ENCODE peak calls at places on chromosomes 5 and 9, in ten cellular contexts. P is colonic mucosa, D is IMR-90, Y is A549, B is PC-3, F is A673, R is thyroid gland, I is neural progenitor cell, S is spleen, E is GM23248. U is an unnamed sample.

GRCh38 chr5:169395136-169395535 is 94.2 kb upstream of the SLIT3 start:
- DNase-seq in P (no peak), D (no peak), Y (no peak), B (no peak), F (no peak), R (no peak), I (no peak), S (no peak), E (no peak), U (no peak)

GRCh38 chr9:81798606-81799005 is 109.3 kb upstream of the TLE1 start:
- DNase-seq in P (no peak), D (peak; percentile 90), Y (peak; percentile 7), B (no peak), F (no peak), R (no peak), I (no peak), S (no peak), E (no peak), U (no peak)

GRCh38 chr9:130327070-130327780 is 61.7 kb downstream of the HMCN2 start:
- DNase-seq in P (no peak), D (no peak), Y (no peak), B (no peak), F (no peak), R (no peak), I (peak; percentile 61), S (no peak), E (no peak), U (peak; percentile 84)

GRCh38 chr5:57724836-57725235 is 242.2 kb upstream of the ACTBL2 start:
- DNase-seq in P (no peak), D (peak; percentile 73), Y (no peak), B (peak; percentile 51), F (no peak), R (no peak), I (no peak), S (no peak), E (peak; percentile 72), U (no peak)

GRCh38 chr9:115208503-115208902 is 90.5 kb upstream of the TNC start:
- DNase-seq in P (no peak), D (peak; percentile 70), Y (no peak), B (peak; percentile 26), F (no peak), R (no peak), I (no peak), S (no peak), E (peak; percentile 72), U (no peak)

GRCh38 chr5:106014262-106014661 is 1656.5 kb downstream of the EFNA5 start:
- DNase-seq in P (no peak), D (no peak), Y (no peak), B (no peak), F (no peak), R (no peak), I (no peak), S (no peak), E (no peak), U (no peak)

GRCh38 chr9:78029601-78030552 is 1.7 kb downstream of the GNAQ start:
- DNase-seq in P (peak; percentile 55), D (peak; percentile 48), Y (peak; percentile 23), B (no peak), F (peak; percentile 42), R (peak; percentile 22), I (peak; percentile 53), S (no peak), E (peak; percentile 48), U (peak; percentile 48)

GRCh38 chr5:149464796-149465489 is 85.9 kb upstream of the IL17B start:
- DNase-seq in P (peak; percentile 81), D (peak; percentile 78), Y (no peak), B (peak; percentile 39), F (no peak), R (no peak), I (no peak), S (peak; percentile 74), E (peak; percentile 83), U (no peak)

DNA sequence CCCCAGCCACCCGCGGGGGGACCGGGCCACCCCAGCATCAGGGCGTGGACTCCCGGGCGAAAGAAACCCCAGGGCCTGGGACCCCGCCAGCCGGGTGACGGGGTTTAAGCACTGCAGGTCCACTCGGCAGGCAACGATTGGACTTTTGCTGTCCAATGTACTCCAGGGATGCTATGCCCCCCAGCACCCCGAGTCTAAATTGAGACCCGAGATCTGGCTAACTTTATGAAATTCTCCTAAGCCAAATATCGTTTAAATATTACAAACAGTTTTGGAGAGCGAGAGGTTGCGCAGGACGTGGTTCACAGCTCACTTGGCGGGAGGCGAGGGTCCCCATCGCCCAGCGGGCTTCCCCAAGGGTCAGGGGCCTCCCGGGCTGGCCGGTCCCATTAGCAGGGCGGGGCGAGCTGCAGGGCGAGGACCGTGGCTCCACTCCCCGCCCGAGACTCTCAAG is 384 bp upstream of the MRPS2 start:
- DNase-seq in P (no peak), D (peak; percentile 44), Y (no peak), B (peak; percentile 9), F (no peak), R (no peak), I (no peak), S (no peak), E (peak; percentile 68), U (no peak)
- H3K27ac ChIP-seq in P (peak overlapping the region; percentile 51), D (peak overlapping the region; percentile 25), Y (peak overlapping the region; percentile 99), B (no peak overlapping the region), F (peak overlapping the region; percentile 94), R (peak overlapping the region; percentile 72), I (no peak overlapping the region), S (peak overlapping the region; percentile 76), E (peak overlapping the region; percentile 6), U (no peak overlapping the region)

GRCh38 chr9:137426018-137426681 is 3.0 kb downstream of the NOXA1 start:
- DNase-seq in P (no peak), D (no peak), Y (no peak), B (no peak), F (no peak), R (no peak), I (no peak), S (peak; percentile 74), E (no peak), U (no peak)
- H3K27ac ChIP-seq in P (no peak overlapping the region), D (no peak overlapping the region), Y (no peak overlapping the region), B (no peak overlapping the region), F (no peak overlapping the region), R (no peak overlapping the region), I (no peak overlapping the region), S (no peak overlapping the region), E (no peak overlapping the region), U (no peak overlapping the region)

DNA sequence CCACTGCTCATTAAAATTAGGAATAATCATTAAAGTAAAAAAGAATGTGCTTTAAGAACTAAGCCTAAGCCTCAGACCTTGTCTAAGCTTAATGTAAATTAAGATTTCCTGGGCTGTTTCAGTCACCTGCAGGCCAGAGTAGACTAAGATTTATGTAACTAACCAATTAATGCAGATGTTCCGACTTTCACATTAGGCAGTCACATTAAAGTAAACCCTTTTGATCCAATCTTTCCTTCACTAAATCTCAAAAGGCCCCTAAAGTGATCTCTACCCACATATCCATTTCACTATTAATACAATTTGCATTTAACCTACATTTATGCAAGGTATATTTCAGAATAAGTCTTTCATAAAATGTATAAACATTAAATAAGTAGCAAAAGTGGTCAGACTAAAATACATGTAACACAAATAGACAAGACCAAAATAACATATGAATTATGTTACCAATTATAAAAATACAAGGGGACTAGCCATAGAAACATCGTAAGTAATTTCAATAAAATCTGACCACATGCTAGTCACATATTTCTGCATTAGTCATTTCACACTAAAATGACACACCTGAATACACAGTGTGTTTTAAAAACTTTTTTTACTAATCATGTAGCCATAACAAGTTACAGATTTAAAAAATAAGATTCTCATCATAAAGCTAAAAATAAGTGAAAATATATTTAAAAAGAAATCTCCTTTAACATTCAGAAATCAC is 7.7 kb downstream of the NR3C1 start:
- DNase-seq in P (no peak), D (no peak), Y (no peak), B (peak; percentile 65), F (no peak), R (no peak), I (no peak), S (no peak), E (peak; percentile 38), U (no peak)
- H3K27ac ChIP-seq in P (no peak overlapping the region), D (no peak overlapping the region), Y (peak overlapping the region; percentile 96), B (peak overlapping the region; percentile 48), F (no peak overlapping the region), R (no peak overlapping the region), I (no peak overlapping the region), S (no peak overlapping the region), E (peak overlapping the region; percentile 98), U (no peak overlapping the region)

DNA sequence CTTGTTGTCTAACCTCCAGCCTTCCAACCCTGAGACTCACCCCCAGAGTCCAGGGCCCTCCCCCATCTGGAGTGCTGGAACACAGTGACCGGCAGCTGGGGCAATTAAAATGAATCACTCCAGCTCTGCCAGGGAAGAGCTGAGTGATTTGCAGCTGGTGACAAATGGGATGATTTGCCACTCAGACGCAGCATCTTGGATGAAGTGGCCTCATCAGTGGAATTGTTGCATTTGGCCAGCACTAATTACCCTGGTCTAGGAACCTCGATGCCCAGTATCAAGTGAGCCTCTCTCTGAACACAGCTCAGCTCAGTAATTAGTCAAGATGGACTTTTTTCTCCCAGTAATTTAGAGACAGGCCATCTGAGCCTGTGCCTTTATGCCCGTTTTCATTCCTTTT is 259.5 kb downstream of the GRIA1 start:
- DNase-seq in P (no peak), D (no peak), Y (no peak), B (no peak), F (no peak), R (no peak), I (peak; percentile 65), S (no peak), E (peak; percentile 44), U (no peak)
- H3K27ac ChIP-seq in P (no peak overlapping the region), D (no peak overlapping the region), Y (no peak overlapping the region), B (no peak overlapping the region), F (no peak overlapping the region), R (no peak overlapping the region), I (peak overlapping the region; percentile 82), S (no peak overlapping the region), E (no peak overlapping the region), U (no peak overlapping the region)